ENCODE peak calls at places on chromosomes 4 and X, in nine cellular contexts. One of them, this sample, is unnamed.

GRCh38 chr4:23979534-23979933 is 89.7 kb upstream of the PPARGC1A start:
- DNase-seq in astrocyte of the spinal cord: no peak
- DNase-seq in ovary: no peak
- DNase-seq in MM.1S: no peak
- DNase-seq in fibroblast of the aortic adventitia: no peak
- DNase-seq in cardiac fibroblast: no peak
- DNase-seq in dorsolateral prefrontal cortex: no peak
- DNase-seq in psoas muscle: no peak
- DNase-seq in IMR-90: no peak
- DNase-seq in this sample: no peak

GRCh38 chr4:151012836-151013235 is 2.2 kb downstream of the LRBA start:
- DNase-seq in astrocyte of the spinal cord: peak
- DNase-seq in ovary: no peak
- DNase-seq in MM.1S: no peak
- DNase-seq in fibroblast of the aortic adventitia: no peak
- DNase-seq in cardiac fibroblast: no peak
- DNase-seq in dorsolateral prefrontal cortex: no peak
- DNase-seq in psoas muscle: no peak
- DNase-seq in IMR-90: no peak
- DNase-seq in this sample: no peak

GRCh38 chrX:552496-552895 is 78.1 kb upstream of the SHOX start:
- DNase-seq in astrocyte of the spinal cord: no peak
- DNase-seq in ovary: no peak
- DNase-seq in MM.1S: no peak
- DNase-seq in fibroblast of the aortic adventitia: no peak
- DNase-seq in cardiac fibroblast: no peak
- DNase-seq in dorsolateral prefrontal cortex: no peak
- DNase-seq in psoas muscle: no peak
- DNase-seq in IMR-90: no peak
- DNase-seq in this sample: no peak

GRCh38 chr4:40963912-40964478 is 214.2 kb downstream of the NSUN7 start:
- DNase-seq in astrocyte of the spinal cord: peak
- DNase-seq in ovary: no peak
- DNase-seq in MM.1S: no peak
- DNase-seq in fibroblast of the aortic adventitia: peak
- DNase-seq in cardiac fibroblast: peak
- DNase-seq in dorsolateral prefrontal cortex: no peak
- DNase-seq in psoas muscle: no peak
- DNase-seq in IMR-90: peak
- DNase-seq in this sample: no peak

GRCh38 chrX:153488231-153488914 is 6.4 kb upstream of the BGN start:
- DNase-seq in astrocyte of the spinal cord: peak
- DNase-seq in ovary: peak
- DNase-seq in MM.1S: no peak
- DNase-seq in fibroblast of the aortic adventitia: peak
- DNase-seq in cardiac fibroblast: no peak
- DNase-seq in dorsolateral prefrontal cortex: no peak
- DNase-seq in psoas muscle: peak
- DNase-seq in IMR-90: peak
- DNase-seq in this sample: peak

GRCh38 chrX:10033360-10034007 is 66.3 kb downstream of the CLDN34 start:
- DNase-seq in astrocyte of the spinal cord: no peak
- DNase-seq in ovary: no peak
- DNase-seq in MM.1S: no peak
- DNase-seq in fibroblast of the aortic adventitia: no peak
- DNase-seq in cardiac fibroblast: no peak
- DNase-seq in dorsolateral prefrontal cortex: no peak
- DNase-seq in psoas muscle: no peak
- DNase-seq in IMR-90: peak
- DNase-seq in this sample: no peak

GRCh38 chr4:83217721-83218522 is 66.7 kb downstream of the COQ2 start:
- DNase-seq in astrocyte of the spinal cord: no peak
- DNase-seq in ovary: no peak
- DNase-seq in MM.1S: peak
- DNase-seq in fibroblast of the aortic adventitia: no peak
- DNase-seq in cardiac fibroblast: no peak
- DNase-seq in dorsolateral prefrontal cortex: no peak
- DNase-seq in psoas muscle: no peak
- DNase-seq in IMR-90: no peak
- DNase-seq in this sample: no peak

GRCh38 chrX:39204945-39205344 is 403.7 kb downstream of the MID1IP1 start:
- DNase-seq in astrocyte of the spinal cord: no peak
- DNase-seq in ovary: no peak
- DNase-seq in MM.1S: no peak
- DNase-seq in fibroblast of the aortic adventitia: no peak
- DNase-seq in cardiac fibroblast: no peak
- DNase-seq in dorsolateral prefrontal cortex: no peak
- DNase-seq in psoas muscle: no peak
- DNase-seq in IMR-90: no peak
- DNase-seq in this sample: no peak

GRCh38 chrX:20382518-20383291 is 116.0 kb upstream of the RPS6KA3 start:
- DNase-seq in astrocyte of the spinal cord: no peak
- DNase-seq in ovary: no peak
- DNase-seq in MM.1S: no peak
- DNase-seq in fibroblast of the aortic adventitia: no peak
- DNase-seq in cardiac fibroblast: no peak
- DNase-seq in dorsolateral prefrontal cortex: no peak
- DNase-seq in psoas muscle: no peak
- DNase-seq in IMR-90: no peak
- DNase-seq in this sample: no peak

GRCh38 chrX:47499291-47499690 is 16.3 kb upstream of the ZNF41 start:
- DNase-seq in astrocyte of the spinal cord: no peak
- DNase-seq in ovary: no peak
- DNase-seq in MM.1S: no peak
- DNase-seq in fibroblast of the aortic adventitia: no peak
- DNase-seq in cardiac fibroblast: no peak
- DNase-seq in dorsolateral prefrontal cortex: no peak
- DNase-seq in psoas muscle: no peak
- DNase-seq in IMR-90: no peak
- DNase-seq in this sample: no peak

GRCh38 chr4:38017579-38017978 is 57.4 kb downstream of the PTTG2 start:
- DNase-seq in astrocyte of the spinal cord: no peak
- DNase-seq in ovary: no peak
- DNase-seq in MM.1S: no peak
- DNase-seq in fibroblast of the aortic adventitia: no peak
- DNase-seq in cardiac fibroblast: no peak
- DNase-seq in dorsolateral prefrontal cortex: no peak
- DNase-seq in psoas muscle: no peak
- DNase-seq in IMR-90: no peak
- DNase-seq in this sample: no peak

GRCh38 chr4:76449362-76449767 is 14.3 kb downstream of the SHROOM3 start:
- DNase-seq in astrocyte of the spinal cord: peak
- DNase-seq in ovary: no peak
- DNase-seq in MM.1S: no peak
- DNase-seq in fibroblast of the aortic adventitia: peak
- DNase-seq in cardiac fibroblast: peak
- DNase-seq in dorsolateral prefrontal cortex: no peak
- DNase-seq in psoas muscle: no peak
- DNase-seq in IMR-90: no peak
- DNase-seq in this sample: peak

GRCh38 chr4:120659626-120660170 is 262.8 kb downstream of the PRDM5 start:
- DNase-seq in astrocyte of the spinal cord: no peak
- DNase-seq in ovary: no peak
- DNase-seq in MM.1S: no peak
- DNase-seq in fibroblast of the aortic adventitia: peak
- DNase-seq in cardiac fibroblast: no peak
- DNase-seq in dorsolateral prefrontal cortex: no peak
- DNase-seq in psoas muscle: no peak
- DNase-seq in IMR-90: no peak
- DNase-seq in this sample: no peak

GRCh38 chr4:75722417-75722816 is 2.0 kb upstream of the USO1 start:
- DNase-seq in astrocyte of the spinal cord: no peak
- DNase-seq in ovary: no peak
- DNase-seq in MM.1S: no peak
- DNase-seq in fibroblast of the aortic adventitia: no peak
- DNase-seq in cardiac fibroblast: no peak
- DNase-seq in dorsolateral prefrontal cortex: no peak
- DNase-seq in psoas muscle: no peak
- DNase-seq in IMR-90: no peak
- DNase-seq in this sample: no peak

GRCh38 chr4:121041307-121042090 is 30.8 kb downstream of the NDNF start:
- DNase-seq in astrocyte of the spinal cord: no peak
- DNase-seq in ovary: no peak
- DNase-seq in MM.1S: peak
- DNase-seq in fibroblast of the aortic adventitia: no peak
- DNase-seq in cardiac fibroblast: no peak
- DNase-seq in dorsolateral prefrontal cortex: no peak
- DNase-seq in psoas muscle: no peak
- DNase-seq in IMR-90: no peak
- DNase-seq in this sample: no peak

GRCh38 chrX:47561653-47562151 is 697 bp downstream of the ARAF start:
- DNase-seq in astrocyte of the spinal cord: no peak
- DNase-seq in ovary: no peak
- DNase-seq in MM.1S: no peak
- DNase-seq in fibroblast of the aortic adventitia: no peak
- DNase-seq in cardiac fibroblast: no peak
- DNase-seq in dorsolateral prefrontal cortex: no peak
- DNase-seq in psoas muscle: no peak
- DNase-seq in IMR-90: no peak
- DNase-seq in this sample: no peak

GRCh38 chrX:11530621-11531020 is 135.1 kb downstream of the ARHGAP6 start:
- DNase-seq in astrocyte of the spinal cord: no peak
- DNase-seq in ovary: peak
- DNase-seq in MM.1S: no peak
- DNase-seq in fibroblast of the aortic adventitia: peak
- DNase-seq in cardiac fibroblast: peak
- DNase-seq in dorsolateral prefrontal cortex: no peak
- DNase-seq in psoas muscle: no peak
- DNase-seq in IMR-90: peak
- DNase-seq in this sample: no peak

GRCh38 chrX:104008831-104009230 is 4.7 kb downstream of the H2BW1 start:
- DNase-seq in astrocyte of the spinal cord: no peak
- DNase-seq in ovary: no peak
- DNase-seq in MM.1S: no peak
- DNase-seq in fibroblast of the aortic adventitia: no peak
- DNase-seq in cardiac fibroblast: no peak
- DNase-seq in dorsolateral prefrontal cortex: no peak
- DNase-seq in psoas muscle: no peak
- DNase-seq in IMR-90: no peak
- DNase-seq in this sample: no peak

GRCh38 chr4:143531368-143531767 is 17.9 kb downstream of the SMARCA5 start:
- DNase-seq in astrocyte of the spinal cord: peak
- DNase-seq in ovary: no peak
- DNase-seq in MM.1S: peak
- DNase-seq in fibroblast of the aortic adventitia: peak
- DNase-seq in cardiac fibroblast: peak
- DNase-seq in dorsolateral prefrontal cortex: no peak
- DNase-seq in psoas muscle: no peak
- DNase-seq in IMR-90: peak
- DNase-seq in this sample: peak

DNA sequence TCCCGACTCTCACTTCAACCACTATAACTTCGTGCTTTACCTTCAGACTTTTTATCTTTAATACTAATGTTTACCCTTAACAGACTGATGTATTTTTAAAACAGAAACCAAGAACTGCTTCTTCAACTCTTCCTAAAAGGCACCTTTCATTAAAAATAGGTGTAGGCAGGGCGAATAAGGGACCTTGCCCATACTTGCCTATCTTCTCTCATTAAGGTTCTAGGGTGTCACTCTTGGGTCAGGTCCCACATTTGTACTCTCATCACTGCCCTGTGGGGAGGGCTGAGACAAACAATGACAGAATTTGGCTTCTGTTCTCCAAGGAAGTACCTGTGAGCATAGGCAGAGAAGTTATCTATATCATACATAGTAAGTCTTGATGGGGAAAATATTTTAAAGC is 69.7 kb downstream of the ANKRD50 start:
- DNase-seq in astrocyte of the spinal cord: no peak
- DNase-seq in ovary: no peak
- DNase-seq in MM.1S: peak
- DNase-seq in fibroblast of the aortic adventitia: no peak
- DNase-seq in cardiac fibroblast: no peak
- DNase-seq in dorsolateral prefrontal cortex: no peak
- DNase-seq in psoas muscle: no peak
- DNase-seq in IMR-90: no peak
- DNase-seq in this sample: no peak
- H3K4me3 ChIP-seq in astrocyte of the spinal cord: no peak
- H3K4me3 ChIP-seq in ovary: no peak
- H3K4me3 ChIP-seq in MM.1S: peak
- H3K4me3 ChIP-seq in fibroblast of the aortic adventitia: no peak
- H3K4me3 ChIP-seq in cardiac fibroblast: no peak
- H3K4me3 ChIP-seq in dorsolateral prefrontal cortex: no peak
- H3K4me3 ChIP-seq in psoas muscle: no peak
- H3K4me3 ChIP-seq in IMR-90: no peak
- H3K4me3 ChIP-seq in this sample: no peak

GRCh38 chr4:168877779-168878491 is 132.1 kb downstream of the CBR4 start:
- DNase-seq in astrocyte of the spinal cord: no peak
- DNase-seq in ovary: no peak
- DNase-seq in MM.1S: no peak
- DNase-seq in fibroblast of the aortic adventitia: no peak
- DNase-seq in cardiac fibroblast: peak
- DNase-seq in dorsolateral prefrontal cortex: peak
- DNase-seq in psoas muscle: peak
- DNase-seq in IMR-90: no peak
- DNase-seq in this sample: no peak
- TF ChIP-seq CTCF in astrocyte of the spinal cord: no peak
- TF ChIP-seq CTCF in ovary: no peak
- TF ChIP-seq CTCF in MM.1S: no peak
- TF ChIP-seq CTCF in fibroblast of the aortic adventitia: no peak
- TF ChIP-seq CTCF in cardiac fibroblast: no peak
- TF ChIP-seq CTCF in dorsolateral prefrontal cortex: no peak
- TF ChIP-seq CTCF in psoas muscle: no peak
- TF ChIP-seq CTCF in IMR-90: no peak
- TF ChIP-seq CTCF in this sample: no peak

DNA sequence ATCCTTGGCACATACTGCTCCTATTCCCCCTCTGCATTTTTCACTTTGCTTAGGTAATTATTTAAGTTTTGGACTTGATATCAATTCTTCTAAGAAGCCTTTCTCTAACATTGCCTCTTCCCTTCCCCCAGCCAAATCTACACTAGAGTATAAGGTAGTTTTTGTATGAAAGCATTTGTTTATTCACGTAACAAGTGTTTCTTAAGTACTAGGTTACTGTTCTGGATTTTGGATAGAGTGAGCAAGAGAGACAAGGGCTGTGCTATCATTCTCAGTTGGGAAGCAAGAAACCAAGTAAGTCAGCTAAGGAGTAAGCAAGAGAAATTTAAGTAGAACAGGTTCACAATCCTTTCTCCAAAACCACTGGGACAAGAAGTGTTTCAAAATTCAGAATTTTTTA is 55.9 kb upstream of the HHIP start:
- DNase-seq in astrocyte of the spinal cord: no peak
- DNase-seq in ovary: no peak
- DNase-seq in MM.1S: no peak
- DNase-seq in fibroblast of the aortic adventitia: no peak
- DNase-seq in cardiac fibroblast: no peak
- DNase-seq in dorsolateral prefrontal cortex: no peak
- DNase-seq in psoas muscle: no peak
- DNase-seq in IMR-90: no peak
- DNase-seq in this sample: no peak
- H3K4me3 ChIP-seq in astrocyte of the spinal cord: no peak
- H3K4me3 ChIP-seq in ovary: no peak
- H3K4me3 ChIP-seq in MM.1S: no peak
- H3K4me3 ChIP-seq in fibroblast of the aortic adventitia: no peak
- H3K4me3 ChIP-seq in cardiac fibroblast: no peak
- H3K4me3 ChIP-seq in dorsolateral prefrontal cortex: no peak
- H3K4me3 ChIP-seq in psoas muscle: no peak
- H3K4me3 ChIP-seq in IMR-90: no peak
- H3K4me3 ChIP-seq in this sample: no peak

DNA sequence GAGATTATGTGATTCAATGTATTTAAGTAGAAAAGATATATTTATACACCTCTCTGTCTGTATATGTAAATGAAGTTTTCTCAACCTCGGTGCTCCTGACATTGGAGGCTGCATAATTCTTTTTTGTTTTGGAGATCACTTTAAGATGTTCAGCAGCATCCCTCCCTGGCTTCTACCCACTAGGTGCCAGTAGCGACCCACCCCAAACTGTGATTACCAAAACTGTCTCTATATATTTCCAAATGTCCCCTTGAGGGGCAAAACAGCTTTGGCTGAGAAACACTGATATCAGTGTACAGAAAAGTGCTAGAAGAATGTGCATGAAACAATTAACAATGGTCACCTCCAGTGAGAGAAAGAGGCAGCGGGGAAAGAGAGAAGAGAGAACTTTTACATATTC is 51.2 kb downstream of the DCX start:
- DNase-seq in astrocyte of the spinal cord: no peak
- DNase-seq in ovary: no peak
- DNase-seq in MM.1S: no peak
- DNase-seq in fibroblast of the aortic adventitia: no peak
- DNase-seq in cardiac fibroblast: no peak
- DNase-seq in dorsolateral prefrontal cortex: no peak
- DNase-seq in psoas muscle: no peak
- DNase-seq in IMR-90: no peak
- DNase-seq in this sample: no peak
- TF ChIP-seq CTCF in astrocyte of the spinal cord: no peak
- TF ChIP-seq CTCF in ovary: no peak
- TF ChIP-seq CTCF in MM.1S: no peak
- TF ChIP-seq CTCF in fibroblast of the aortic adventitia: no peak
- TF ChIP-seq CTCF in cardiac fibroblast: no peak
- TF ChIP-seq CTCF in dorsolateral prefrontal cortex: no peak
- TF ChIP-seq CTCF in psoas muscle: no peak
- TF ChIP-seq CTCF in IMR-90: no peak
- TF ChIP-seq CTCF in this sample: no peak